ENCODE peak calls at places on chromosomes 5 and 9, in five cellular contexts. K is H4, S is MV-4-11, L is GM04504, T is iris pigment epithelial cell. C is an unnamed sample.

GRCh38 chr5:146699729-146700430 is 178.7 kb downstream of the PPP2R2B start:
- DNase-seq in K (no peak), S (no peak), L (no peak), T (no peak), C (no peak)

GRCh38 chr9:99488109-99489042 is 266.3 kb downstream of the SEC61B start:
- DNase-seq in K (no peak), T (no peak), L (no peak), S (no peak), C (no peak)

GRCh38 chr5:52051759-52052158 is 668.5 kb downstream of the ISL1 start:
- DNase-seq in K (no peak), L (no peak), S (no peak), T (no peak), C (no peak)

GRCh38 chr5:96657068-96657467 is 5.1 kb upstream of the CAST start:
- DNase-seq in T (peak), S (peak), L (peak), K (peak), C (peak)

GRCh38 chr9:9498846-9499245 is 1114.0 kb downstream of the PTPRD start:
- DNase-seq in S (no peak), K (no peak), T (no peak), L (no peak), C (no peak)

GRCh38 chr9:5446451-5447236 is 3.7 kb upstream of the CD274 start:
- DNase-seq in S (peak), K (no peak), T (peak), L (no peak), C (no peak)

GRCh38 chr9:11702529-11702928 is 990.7 kb upstream of the TYRP1 start:
- DNase-seq in L (no peak), S (no peak), K (no peak), T (peak), C (no peak)

GRCh38 chr5:135038829-135039525 is 4.9 kb upstream of the PITX1 start:
- DNase-seq in L (no peak), T (no peak), S (no peak), K (no peak), C (no peak)

GRCh38 chr9:120402741-120403542 is 177.0 kb downstream of the CDK5RAP2 start:
- DNase-seq in K (peak), L (peak), S (peak), T (peak), C (peak)

GRCh38 chr9:107224252-107224651 is 58.8 kb upstream of the RAD23B start:
- DNase-seq in S (no peak), L (no peak), K (no peak), T (no peak), C (no peak)

GRCh38 chr5:82156876-82157275 is 121.3 kb downstream of the RPS23 start:
- DNase-seq in L (no peak), S (no peak), K (no peak), T (no peak), C (no peak)

GRCh38 chr9:7125231-7125630 is 367.5 kb downstream of the KDM4C start:
- DNase-seq in L (no peak), S (no peak), T (no peak), K (no peak), C (no peak)

GRCh38 chr5:170469414-170469813 is 34.4 kb upstream of the KCNIP1 start:
- DNase-seq in S (no peak), K (no peak), T (no peak), L (no peak), C (no peak)

GRCh38 chr9:134385873-134386370 is 59.7 kb downstream of the RXRA start:
- DNase-seq in L (no peak), T (no peak), S (peak), K (no peak), C (no peak)

GRCh38 chr9:107751522-107752235 is 262.1 kb upstream of the KLF4 start:
- DNase-seq in T (peak), S (no peak), L (no peak), K (peak), C (no peak)

GRCh38 chr5:173670130-173670591 is 53.7 kb upstream of the BOD1 start:
- DNase-seq in K (no peak), L (no peak), T (peak), S (no peak), C (no peak)

C was measured in HTR-8/SVneo.